ENCODE peak calls at places on chromosomes 3 and 15, in eight cellular contexts. F, Q, P, T, X, C, S and W are unnamed samples. For H3K4me1, the result is how much of the 10 kb centered on the place peaks cover.

GRCh38 chr15:74178326-74179100 is 5.0 kb downstream of the ISLR start:
- DNase-seq in F (no peak), Q (no peak), P (no peak), T (no peak), X (no peak), C (no peak), S (peak), W (no peak)

GRCh38 chr3:142028174-142028833 is 121.0 kb downstream of the TFDP2 start:
- DNase-seq in F (peak), Q (peak), P (no peak), T (no peak), X (peak), C (peak), S (no peak), W (no peak)

GRCh38 chr3:33008282-33008681 is 56.8 kb downstream of the CCR4 start:
- DNase-seq in F (no peak), Q (peak), P (no peak), T (no peak), X (no peak), C (no peak), S (no peak), W (no peak)

GRCh38 chr15:85312925-85313324 is 67.5 kb upstream of the AKAP13 start:
- DNase-seq in F (no peak), Q (no peak), P (peak), T (no peak), X (no peak), C (peak), S (no peak), W (no peak)

GRCh38 chr3:192817053-192817452 is 89.7 kb upstream of the FGF12 start:
- DNase-seq in F (peak), Q (no peak), P (no peak), T (no peak), X (no peak), C (peak), S (no peak), W (no peak)

GRCh38 chr15:33789141-33789540 is 179.2 kb upstream of the CHRM5 start:
- DNase-seq in F (no peak), Q (no peak), P (no peak), T (no peak), X (no peak), C (peak), S (no peak), W (no peak)

GRCh38 chr3:131216801-131217200 is 164.8 kb upstream of the NUDT16 start:
- DNase-seq in F (peak), Q (no peak), P (peak), T (no peak), X (no peak), C (peak), S (no peak), W (no peak)

GRCh38 chr15:56053046-56053400 is 59.6 kb upstream of the NEDD4 start:
- DNase-seq in F (no peak), Q (no peak), P (no peak), T (no peak), X (no peak), C (no peak), S (no peak), W (no peak)

GRCh38 chr15:38042707-38043445 is 108.4 kb downstream of the TMCO5A start:
- DNase-seq in F (no peak), Q (peak), P (no peak), T (no peak), X (no peak), C (no peak), S (no peak), W (no peak)

GRCh38 chr3:143288944-143289343 is 169.4 kb downstream of the CHST2 start:
- DNase-seq in F (no peak), Q (no peak), P (no peak), T (no peak), X (no peak), C (no peak), S (no peak), W (no peak)

GRCh38 chr3:136749106-136749505 is 3.1 kb downstream of the STAG1 start:
- DNase-seq in F (no peak), Q (peak), P (peak), T (no peak), X (peak), C (no peak), S (no peak), W (no peak)
- H3K4me1 ChIP-seq in F (under half), Q (half or more), P (under half), T (under half), X (half or more), C (under half), S (half or more), W (under half)

DNA sequence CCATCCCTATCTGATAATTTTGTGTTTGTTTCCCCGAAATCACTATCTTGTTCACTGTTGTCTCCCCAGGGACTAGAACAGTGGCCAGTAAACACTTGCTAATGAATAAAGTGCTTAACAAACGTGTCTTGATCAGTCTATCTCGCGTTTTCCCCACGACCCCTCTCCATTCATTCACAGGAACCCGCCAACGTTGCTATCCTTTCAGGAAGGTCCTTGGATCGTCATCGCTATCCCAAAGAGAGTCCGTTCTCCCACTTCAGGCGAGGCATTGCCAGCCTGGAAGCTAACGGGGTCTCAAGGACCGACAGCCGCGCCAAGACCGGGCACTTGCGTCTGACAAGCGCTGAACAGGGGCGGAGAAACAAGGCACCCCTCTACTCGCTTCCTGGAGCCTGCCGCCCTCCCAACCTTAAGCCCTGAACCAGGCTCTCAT is 338 bp downstream of the LINS1 start:
- DNase-seq in F (no peak), Q (no peak), P (no peak), T (no peak), X (no peak), C (no peak), S (no peak), W (no peak)
- H3K4me3 ChIP-seq in F (peak), Q (peak), P (peak), T (peak), X (peak), C (peak), S (peak), W (peak)

GRCh38 chr15:58528197-58528870 is 96.5 kb downstream of the LIPC start:
- DNase-seq in F (no peak), Q (no peak), P (peak), T (no peak), X (no peak), C (peak), S (no peak), W (peak)

GRCh38 chr15:58530056-58530590 is 98.3 kb downstream of the LIPC start:
- DNase-seq in F (no peak), Q (no peak), P (no peak), T (no peak), X (no peak), C (no peak), S (no peak), W (peak)

GRCh38 chr15:58526647-58527192 is 94.9 kb downstream of the LIPC start:
- DNase-seq in F (no peak), Q (no peak), P (no peak), T (no peak), X (no peak), C (no peak), S (no peak), W (no peak)

GRCh38 chr15:58527573-58528196 is 95.9 kb downstream of the LIPC start:
- DNase-seq in F (no peak), Q (no peak), P (no peak), T (no peak), X (no peak), C (no peak), S (no peak), W (peak)

GRCh38 chr15:58529041-58529440 is 97.2 kb downstream of the LIPC start:
- DNase-seq in F (no peak), Q (no peak), P (no peak), T (no peak), X (no peak), C (no peak), S (no peak), W (peak)
- H3K4me1 ChIP-seq in F (under half), Q (under half), P (half or more), T (under half), X (under half), C (under half), S (under half), W (under half)

DNA sequence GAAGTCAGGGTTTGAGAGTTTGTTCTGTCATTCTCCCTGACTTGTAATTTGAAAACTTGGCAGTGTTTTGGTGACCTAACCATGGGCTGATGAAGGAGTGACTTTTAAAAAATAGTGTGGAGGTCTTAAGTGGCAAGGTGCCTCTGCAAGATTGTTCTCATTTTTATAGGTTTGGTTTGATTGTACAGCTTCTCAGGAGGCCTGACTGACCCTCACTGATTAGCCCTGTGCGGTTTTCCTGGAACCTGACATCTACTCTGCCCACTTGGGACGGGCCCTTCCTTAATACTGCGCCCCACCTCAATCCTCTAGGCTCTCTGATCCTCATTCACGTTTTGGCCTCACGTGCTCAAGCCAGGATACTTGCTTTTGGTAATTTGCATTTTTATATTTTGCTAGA is 2.8 kb downstream of the UBE2E1 start:
- DNase-seq in F (no peak), Q (no peak), P (no peak), T (no peak), X (peak), C (no peak), S (no peak), W (no peak)
- H3K4me3 ChIP-seq in F (no peak), Q (peak), P (no peak), T (peak), X (peak), C (no peak), S (no peak), W (no peak)

GRCh38 chr15:63054281-63054683 is 11.7 kb downstream of the TPM1 start:
- DNase-seq in F (no peak), Q (no peak), P (no peak), T (no peak), X (no peak), C (no peak), S (no peak), W (no peak)
- H3K4me1 ChIP-seq in F (under half), Q (under half), P (half or more), T (under half), X (under half), C (under half), S (half or more), W (under half)

GRCh38 chr3:169667710-169668080 is 4.2 kb upstream of the MECOM start:
- DNase-seq in F (no peak), Q (no peak), P (no peak), T (no peak), X (no peak), C (no peak), S (no peak), W (no peak)
- H3K4me3 ChIP-seq in F (no peak), Q (no peak), P (no peak), T (peak), X (no peak), C (no peak), S (peak), W (no peak)

GRCh38 chr3:134485620-134486576 is at the start of the genes ANAPC13 and CEP63:
- DNase-seq in F (peak), Q (peak), P (peak), T (peak), X (peak), C (peak), S (peak), W (peak)

GRCh38 chr3:134486577-134487041 is 752 bp downstream of the CEP63 start:
- DNase-seq in F (no peak), Q (peak), P (no peak), T (no peak), X (peak), C (peak), S (no peak), W (no peak)

GRCh38 chr3:134483195-134483890 is 2.4 kb downstream of the ANAPC13 start:
- DNase-seq in F (peak), Q (no peak), P (no peak), T (no peak), X (no peak), C (peak), S (no peak), W (no peak)

GRCh38 chr3:134487406-134487805 is 1.5 kb downstream of the CEP63 start:
- DNase-seq in F (no peak), Q (peak), P (no peak), T (no peak), X (peak), C (no peak), S (no peak), W (no peak)

GRCh38 chr3:134485075-134485536 is 679 bp downstream of the ANAPC13 start:
- DNase-seq in F (no peak), Q (no peak), P (peak), T (no peak), X (peak), C (no peak), S (no peak), W (no peak)
- H3K4me1 ChIP-seq in F (under half), Q (under half), P (under half), T (under half), X (under half), C (under half), S (under half), W (under half)

GRCh38 chr3:48656841-48657281 is 5.8 kb downstream of the CELSR3 start:
- DNase-seq in F (no peak), Q (no peak), P (no peak), T (no peak), X (no peak), C (no peak), S (no peak), W (no peak)

GRCh38 chr3:48655063-48655462 is 7.6 kb downstream of the CELSR3 start:
- DNase-seq in F (no peak), Q (no peak), P (no peak), T (no peak), X (no peak), C (no peak), S (no peak), W (no peak)

GRCh38 chr3:48652923-48653715 is 9.6 kb downstream of the CELSR3 start:
- DNase-seq in F (no peak), Q (peak), P (no peak), T (no peak), X (no peak), C (no peak), S (no peak), W (no peak)

GRCh38 chr3:48655586-48655985 is 7.1 kb downstream of the CELSR3 start:
- DNase-seq in F (no peak), Q (peak), P (no peak), T (no peak), X (peak), C (no peak), S (no peak), W (no peak)

DNA sequence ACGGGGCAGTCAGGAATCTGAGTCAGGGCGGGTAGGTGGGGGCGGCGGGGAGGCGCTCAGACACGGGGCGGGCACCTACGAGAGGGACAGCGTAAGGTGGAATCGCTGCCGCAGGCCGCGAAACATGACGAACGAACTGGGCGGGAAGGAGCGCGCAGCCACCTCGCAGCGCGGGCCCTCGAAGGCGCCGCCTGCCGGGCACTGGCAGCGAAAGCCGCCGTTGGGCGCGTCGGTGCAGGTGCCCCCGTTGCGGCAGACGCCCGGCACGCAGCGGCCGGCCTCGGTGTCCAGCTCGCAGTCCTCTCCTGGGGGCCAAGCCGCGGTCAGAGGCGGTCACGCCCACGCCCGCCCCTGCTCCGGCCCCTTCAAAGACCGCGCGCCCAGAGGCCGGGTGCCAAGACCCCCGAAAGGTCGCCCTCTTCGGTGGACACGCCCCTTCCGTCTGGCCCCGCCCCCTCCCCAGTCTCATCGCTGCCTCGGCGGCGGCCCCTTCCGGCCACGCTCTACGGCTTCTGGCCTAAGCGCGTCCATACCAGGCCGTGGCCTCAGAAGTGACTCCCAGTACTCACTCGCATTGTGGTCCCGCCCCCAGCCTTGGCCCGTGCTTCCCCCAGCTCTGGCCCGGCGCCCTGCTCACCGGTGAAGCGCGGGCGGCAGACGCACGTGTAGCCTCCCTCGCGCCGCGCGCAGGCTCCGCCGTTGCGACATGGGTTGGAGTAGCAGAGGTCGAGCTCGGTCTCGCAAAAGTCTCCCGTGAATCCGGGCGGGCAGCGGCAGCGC is 6.4 kb downstream of the CELSR3 start:
- DNase-seq in F (peak), Q (peak), P (peak), T (no peak), X (peak), C (peak), S (peak), W (no peak)
- H3K4me3 ChIP-seq in F (no peak), Q (peak), P (peak), T (peak), X (peak), C (peak), S (peak), W (peak)